ENCODE peak calls at places on chromosomes 7 and 10, in nine cellular contexts. One of them, this sample, is unnamed.

GRCh38 chr7:74405899-74406512 is 47.7 kb upstream of the GTF2IRD1 start:
- DNase-seq in right lobe of liver: no peak
- DNase-seq in heart right ventricle: no peak
- DNase-seq in upper lobe of right lung: no peak
- DNase-seq in osteoblast: peak; percentile 29
- DNase-seq in left lung: no peak
- DNase-seq in Panc1: no peak
- DNase-seq in endothelial cell of umbilical vein: no peak
- DNase-seq in PC-3: no peak
- DNase-seq in this sample: no peak

GRCh38 chr10:75660833-75661232 is 229.4 kb downstream of the LRMDA start:
- DNase-seq in right lobe of liver: no peak
- DNase-seq in heart right ventricle: no peak
- DNase-seq in upper lobe of right lung: no peak
- DNase-seq in osteoblast: no peak
- DNase-seq in left lung: no peak
- DNase-seq in Panc1: no peak
- DNase-seq in endothelial cell of umbilical vein: no peak
- DNase-seq in PC-3: no peak
- DNase-seq in this sample: no peak

GRCh38 chr7:68925241-68925640 is 673.0 kb upstream of the AUTS2 start:
- DNase-seq in right lobe of liver: no peak
- DNase-seq in heart right ventricle: no peak
- DNase-seq in upper lobe of right lung: no peak
- DNase-seq in osteoblast: no peak
- DNase-seq in left lung: no peak
- DNase-seq in Panc1: no peak
- DNase-seq in endothelial cell of umbilical vein: no peak
- DNase-seq in PC-3: no peak
- DNase-seq in this sample: no peak

GRCh38 chr10:88386204-88386877 is 196.8 kb downstream of the RNLS start:
- DNase-seq in right lobe of liver: no peak
- DNase-seq in heart right ventricle: no peak
- DNase-seq in upper lobe of right lung: no peak
- DNase-seq in osteoblast: peak; percentile 2
- DNase-seq in left lung: no peak
- DNase-seq in Panc1: no peak
- DNase-seq in endothelial cell of umbilical vein: no peak
- DNase-seq in PC-3: no peak
- DNase-seq in this sample: no peak

GRCh38 chr7:154744226-154744860 is 258.6 kb downstream of the PAXIP1 start:
- DNase-seq in right lobe of liver: no peak
- DNase-seq in heart right ventricle: peak; percentile 38
- DNase-seq in upper lobe of right lung: peak; percentile 73
- DNase-seq in osteoblast: peak; percentile 83
- DNase-seq in left lung: no peak
- DNase-seq in Panc1: peak; percentile 25
- DNase-seq in endothelial cell of umbilical vein: no peak
- DNase-seq in PC-3: peak; percentile 18
- DNase-seq in this sample: no peak

GRCh38 chr7:155883491-155884224 is 71.4 kb upstream of the SHH start:
- DNase-seq in right lobe of liver: peak; percentile 19
- DNase-seq in heart right ventricle: no peak
- DNase-seq in upper lobe of right lung: no peak
- DNase-seq in osteoblast: no peak
- DNase-seq in left lung: peak; percentile 58
- DNase-seq in Panc1: no peak
- DNase-seq in endothelial cell of umbilical vein: no peak
- DNase-seq in PC-3: no peak
- DNase-seq in this sample: peak; percentile 24

GRCh38 chr7:30920584-30921539 is 9.2 kb downstream of the AQP1 start:
- DNase-seq in right lobe of liver: peak; percentile 23
- DNase-seq in heart right ventricle: peak; percentile 64
- DNase-seq in upper lobe of right lung: peak; percentile 59
- DNase-seq in osteoblast: peak; percentile 91
- DNase-seq in left lung: peak; percentile 76
- DNase-seq in Panc1: no peak
- DNase-seq in endothelial cell of umbilical vein: peak; percentile 81
- DNase-seq in PC-3: peak; percentile 47
- DNase-seq in this sample: no peak

GRCh38 chr7:157302314-157302711 is 34.5 kb upstream of the DNAJB6 start:
- DNase-seq in right lobe of liver: no peak
- DNase-seq in heart right ventricle: peak; percentile 60
- DNase-seq in upper lobe of right lung: peak; percentile 86
- DNase-seq in osteoblast: peak; percentile 90
- DNase-seq in left lung: peak; percentile 91
- DNase-seq in Panc1: no peak
- DNase-seq in endothelial cell of umbilical vein: no peak
- DNase-seq in PC-3: peak; percentile 95
- DNase-seq in this sample: peak; percentile 88

DNA sequence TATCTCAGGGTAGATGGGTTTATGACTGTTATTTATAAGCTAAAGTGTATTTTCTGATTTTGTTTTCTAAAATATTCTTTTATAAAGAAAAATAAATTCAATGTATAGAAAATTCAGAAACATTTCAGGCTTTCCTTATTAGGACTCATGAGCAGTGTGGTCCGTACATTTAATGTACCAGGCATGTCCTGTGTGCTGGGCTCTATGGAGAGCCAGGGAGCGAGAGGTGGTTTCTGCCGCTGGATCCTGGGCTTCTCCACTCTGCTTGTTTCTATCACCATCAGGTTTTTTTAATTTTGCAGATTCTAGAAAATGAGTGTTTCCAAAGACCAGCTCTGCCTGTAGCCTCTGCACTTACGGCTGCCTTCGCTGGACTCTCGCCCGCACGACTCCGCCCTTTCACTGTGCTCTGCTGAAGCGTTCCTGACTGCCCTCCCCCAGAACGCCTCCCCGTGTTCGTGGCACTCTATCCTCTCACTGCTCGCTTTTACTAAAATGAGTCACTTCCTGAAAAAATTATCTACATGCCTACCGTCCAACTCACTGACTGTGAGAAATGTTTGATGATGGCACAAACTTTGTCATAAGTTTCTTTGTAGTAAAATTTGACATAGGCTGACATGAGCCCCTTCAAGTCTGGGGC is 188.5 kb downstream of the ZMYND11 start:
- DNase-seq in right lobe of liver: no peak
- DNase-seq in heart right ventricle: peak; percentile 74
- DNase-seq in upper lobe of right lung: peak; percentile 77
- DNase-seq in osteoblast: peak; percentile 99
- DNase-seq in left lung: no peak
- DNase-seq in Panc1: peak; percentile 85
- DNase-seq in endothelial cell of umbilical vein: peak; percentile 92
- DNase-seq in PC-3: peak; percentile 80
- DNase-seq in this sample: no peak
- H3K4me3 ChIP-seq in right lobe of liver: no peak overlapping the region
- H3K4me3 ChIP-seq in heart right ventricle: no peak overlapping the region
- H3K4me3 ChIP-seq in upper lobe of right lung: peak overlapping the region; percentile 5
- H3K4me3 ChIP-seq in osteoblast: peak overlapping the region; percentile 51
- H3K4me3 ChIP-seq in left lung: no peak overlapping the region
- H3K4me3 ChIP-seq in Panc1: peak overlapping the region; percentile 41
- H3K4me3 ChIP-seq in endothelial cell of umbilical vein: no peak overlapping the region
- H3K4me3 ChIP-seq in PC-3: no peak overlapping the region
- H3K4me3 ChIP-seq in this sample: no peak overlapping the region

GRCh38 chr7:128455556-128456254 is at the start of gene HILPDA:
- DNase-seq in right lobe of liver: peak; percentile 95
- DNase-seq in heart right ventricle: peak; percentile 96
- DNase-seq in upper lobe of right lung: peak; percentile 97
- DNase-seq in osteoblast: peak; percentile 97
- DNase-seq in left lung: peak; percentile 99
- DNase-seq in Panc1: no peak
- DNase-seq in endothelial cell of umbilical vein: peak; percentile 90
- DNase-seq in PC-3: peak; percentile 96
- DNase-seq in this sample: peak; percentile 95

GRCh38 chr7:128452552-128452951 is 3.1 kb upstream of the HILPDA start:
- DNase-seq in right lobe of liver: no peak
- DNase-seq in heart right ventricle: no peak
- DNase-seq in upper lobe of right lung: no peak
- DNase-seq in osteoblast: no peak
- DNase-seq in left lung: no peak
- DNase-seq in Panc1: no peak
- DNase-seq in endothelial cell of umbilical vein: no peak
- DNase-seq in PC-3: no peak
- DNase-seq in this sample: no peak

GRCh38 chr7:128450913-128451312 is 4.8 kb upstream of the HILPDA start:
- DNase-seq in right lobe of liver: no peak
- DNase-seq in heart right ventricle: no peak
- DNase-seq in upper lobe of right lung: no peak
- DNase-seq in osteoblast: no peak
- DNase-seq in left lung: no peak
- DNase-seq in Panc1: no peak
- DNase-seq in endothelial cell of umbilical vein: no peak
- DNase-seq in PC-3: no peak
- DNase-seq in this sample: no peak

GRCh38 chr7:128454808-128455555 is 696 bp upstream of the HILPDA start:
- DNase-seq in right lobe of liver: no peak
- DNase-seq in heart right ventricle: no peak
- DNase-seq in upper lobe of right lung: no peak
- DNase-seq in osteoblast: peak; percentile 85
- DNase-seq in left lung: no peak
- DNase-seq in Panc1: no peak
- DNase-seq in endothelial cell of umbilical vein: no peak
- DNase-seq in PC-3: peak; percentile 2
- DNase-seq in this sample: no peak

DNA sequence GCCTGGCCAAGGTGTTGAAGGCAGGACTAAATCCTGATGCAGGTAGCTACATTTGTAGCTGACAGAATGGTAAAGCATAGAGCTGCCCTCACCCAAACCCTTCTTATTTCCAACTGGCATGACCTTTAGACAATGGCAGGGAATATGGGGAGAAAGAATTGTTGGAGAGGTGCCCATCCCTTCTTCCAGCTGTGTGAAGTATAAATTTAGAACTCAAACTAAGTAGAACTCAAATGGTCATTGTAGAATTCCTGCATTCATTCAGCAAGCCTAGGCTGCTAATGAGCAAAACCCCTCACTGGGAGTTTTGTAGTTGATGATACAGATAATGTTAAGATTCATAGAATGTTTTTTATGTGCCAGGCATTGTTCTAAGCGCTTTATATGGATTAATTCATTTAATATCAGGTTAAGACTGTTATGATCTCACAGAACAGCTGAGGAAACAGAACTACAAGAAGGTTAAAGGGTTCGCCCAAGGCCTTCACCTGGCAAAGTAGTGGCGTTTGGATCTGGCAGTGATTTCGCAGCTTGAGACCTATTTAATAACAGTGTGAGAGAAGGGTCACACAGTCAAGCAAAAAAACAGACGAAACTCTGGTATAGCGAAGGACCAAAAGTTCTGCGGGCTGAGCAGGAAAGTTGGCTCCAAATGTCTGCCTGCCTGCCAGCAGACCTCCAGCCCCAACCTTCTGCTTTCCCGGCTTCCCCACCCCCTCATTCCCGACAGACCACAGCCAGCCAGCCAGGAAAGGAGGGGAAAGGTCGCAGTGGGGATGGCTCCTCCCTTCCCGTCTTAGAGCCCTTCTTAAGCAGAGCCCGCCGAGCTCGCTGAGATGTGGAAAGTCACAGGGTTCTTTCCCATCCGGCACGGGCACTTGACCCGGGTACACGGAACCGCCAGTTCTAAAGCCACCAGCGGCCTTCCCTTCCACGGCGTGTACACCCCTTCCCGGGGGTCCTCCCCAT is 1.6 kb upstream of the HILPDA start:
- DNase-seq in right lobe of liver: peak; percentile 89
- DNase-seq in heart right ventricle: peak; percentile 86
- DNase-seq in upper lobe of right lung: peak; percentile 79
- DNase-seq in osteoblast: peak; percentile 91
- DNase-seq in left lung: peak; percentile 79
- DNase-seq in Panc1: no peak
- DNase-seq in endothelial cell of umbilical vein: peak; percentile 90
- DNase-seq in PC-3: no peak
- DNase-seq in this sample: peak; percentile 63
- H3K4me1 ChIP-seq in right lobe of liver: peaks cover 27% of the 10 kb centered on the region
- H3K4me1 ChIP-seq in heart right ventricle: peaks cover 34% of the 10 kb centered on the region
- H3K4me1 ChIP-seq in upper lobe of right lung: peaks cover 34% of the 10 kb centered on the region
- H3K4me1 ChIP-seq in osteoblast: peaks cover 35% of the 10 kb centered on the region
- H3K4me1 ChIP-seq in left lung: peaks cover 46% of the 10 kb centered on the region
- H3K4me1 ChIP-seq in Panc1: peaks cover 53% of the 10 kb centered on the region
- H3K4me1 ChIP-seq in endothelial cell of umbilical vein: peaks cover 29% of the 10 kb centered on the region
- H3K4me1 ChIP-seq in PC-3: peaks cover 28% of the 10 kb centered on the region
- H3K4me1 ChIP-seq in this sample: peaks cover 42% of the 10 kb centered on the region

GRCh38 chr7:98872328-98872924 is 2.6 kb upstream of the TMEM130 start:
- DNase-seq in right lobe of liver: peak; percentile 27
- DNase-seq in heart right ventricle: no peak
- DNase-seq in upper lobe of right lung: peak; percentile 18
- DNase-seq in osteoblast: no peak
- DNase-seq in left lung: no peak
- DNase-seq in Panc1: no peak
- DNase-seq in endothelial cell of umbilical vein: no peak
- DNase-seq in PC-3: peak; percentile 39
- DNase-seq in this sample: no peak
- TF ChIP-seq CTCF in right lobe of liver: peak; percentile 20
- TF ChIP-seq CTCF in heart right ventricle: no peak
- TF ChIP-seq CTCF in upper lobe of right lung: peak; percentile 24
- TF ChIP-seq CTCF in osteoblast: peak; percentile 20
- TF ChIP-seq CTCF in left lung: peak; percentile 15
- TF ChIP-seq CTCF in Panc1: peak; percentile 79
- TF ChIP-seq CTCF in endothelial cell of umbilical vein: peak; percentile 10
- TF ChIP-seq CTCF in PC-3: peak; percentile 40
- TF ChIP-seq CTCF in this sample: peak; percentile 19

GRCh38 chr10:93756128-93756517 is 1.6 kb upstream of the LGI1 start:
- DNase-seq in right lobe of liver: no peak
- DNase-seq in heart right ventricle: no peak
- DNase-seq in upper lobe of right lung: no peak
- DNase-seq in osteoblast: no peak
- DNase-seq in left lung: no peak
- DNase-seq in Panc1: no peak
- DNase-seq in endothelial cell of umbilical vein: no peak
- DNase-seq in PC-3: no peak
- DNase-seq in this sample: no peak

GRCh38 chr10:93757136-93757535 is 600 bp upstream of the LGI1 start:
- DNase-seq in right lobe of liver: no peak
- DNase-seq in heart right ventricle: no peak
- DNase-seq in upper lobe of right lung: no peak
- DNase-seq in osteoblast: no peak
- DNase-seq in left lung: no peak
- DNase-seq in Panc1: no peak
- DNase-seq in endothelial cell of umbilical vein: no peak
- DNase-seq in PC-3: no peak
- DNase-seq in this sample: no peak

GRCh38 chr10:93758911-93759410 is 1.2 kb downstream of the LGI1 start:
- DNase-seq in right lobe of liver: no peak
- DNase-seq in heart right ventricle: no peak
- DNase-seq in upper lobe of right lung: no peak
- DNase-seq in osteoblast: no peak
- DNase-seq in left lung: no peak
- DNase-seq in Panc1: no peak
- DNase-seq in endothelial cell of umbilical vein: no peak
- DNase-seq in PC-3: no peak
- DNase-seq in this sample: no peak

GRCh38 chr10:93758510-93758885 is 762 bp downstream of the LGI1 start:
- DNase-seq in right lobe of liver: no peak
- DNase-seq in heart right ventricle: no peak
- DNase-seq in upper lobe of right lung: no peak
- DNase-seq in osteoblast: no peak
- DNase-seq in left lung: no peak
- DNase-seq in Panc1: no peak
- DNase-seq in endothelial cell of umbilical vein: no peak
- DNase-seq in PC-3: no peak
- DNase-seq in this sample: no peak

DNA sequence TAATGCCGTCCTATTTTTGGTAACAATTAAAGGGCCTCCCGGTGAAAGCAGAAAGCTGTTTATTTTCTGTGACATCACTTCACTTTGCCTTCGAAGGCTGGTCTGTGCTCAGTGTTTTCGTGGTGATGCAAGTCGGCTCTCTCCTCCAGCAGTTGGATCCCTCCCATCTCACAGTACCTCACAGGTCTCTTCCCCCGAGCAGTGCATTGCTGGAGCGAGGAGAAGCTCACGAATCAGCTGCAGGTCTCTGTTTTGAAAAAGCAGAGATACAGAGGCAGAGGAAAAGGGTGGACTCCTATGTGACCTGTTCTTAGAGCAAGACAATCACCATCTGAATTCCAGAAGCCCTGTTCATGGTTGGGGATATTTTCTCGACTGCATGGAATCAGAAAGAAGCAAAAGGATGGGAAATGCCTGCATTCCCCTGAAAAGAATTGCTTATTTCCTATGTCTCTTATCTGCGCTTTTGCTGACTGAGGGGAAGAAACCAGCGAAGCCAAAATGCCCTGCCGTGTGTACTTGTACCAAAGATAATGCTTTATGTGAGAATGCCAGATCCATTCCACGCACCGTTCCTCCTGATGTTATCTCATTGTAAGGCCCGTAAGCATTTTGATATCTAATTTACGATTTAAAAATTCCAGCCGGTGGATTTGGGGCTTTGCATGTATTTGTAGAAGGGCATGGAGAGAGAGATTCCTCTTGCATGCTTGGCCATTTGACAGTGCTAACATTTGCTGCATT is at the start of gene LGI1:
- DNase-seq in right lobe of liver: no peak
- DNase-seq in heart right ventricle: no peak
- DNase-seq in upper lobe of right lung: no peak
- DNase-seq in osteoblast: no peak
- DNase-seq in left lung: no peak
- DNase-seq in Panc1: no peak
- DNase-seq in endothelial cell of umbilical vein: no peak
- DNase-seq in PC-3: no peak
- DNase-seq in this sample: no peak
- H3K4me3 ChIP-seq in right lobe of liver: peak within 1 kb of the TSS; percentile 7
- H3K4me3 ChIP-seq in heart right ventricle: peak within 1 kb of the TSS; percentile 28
- H3K4me3 ChIP-seq in upper lobe of right lung: no peak within 1 kb of the TSS
- H3K4me3 ChIP-seq in osteoblast: no peak within 1 kb of the TSS
- H3K4me3 ChIP-seq in left lung: no peak within 1 kb of the TSS
- H3K4me3 ChIP-seq in Panc1: no peak within 1 kb of the TSS
- H3K4me3 ChIP-seq in endothelial cell of umbilical vein: no peak within 1 kb of the TSS
- H3K4me3 ChIP-seq in PC-3: no peak within 1 kb of the TSS
- H3K4me3 ChIP-seq in this sample: no peak within 1 kb of the TSS